ENCODE peak calls at places on chromosomes 1 and 21, in seven cellular contexts. Q is H1, U is HCT116, C is SK-N-SH, J is K562, N is HepG2, L is GM12878. H is an unnamed sample.
A peak's percentile ranks its signal among the peaks of the same experiment; 100 is the strongest.

GRCh38 chr1:3907031-3907534 is 7.0 kb upstream of the C1orf174 start:
- DNase-seq in J (peak; percentile 84), L (no peak), N (no peak), C (peak; percentile 54), Q (no peak), U (no peak), H (peak; percentile 38)

GRCh38 chr1:170290971-170291370 is 145.2 kb downstream of the NTMT2 start:
- DNase-seq in Q (no peak), J (no peak), U (no peak), N (no peak), C (no peak), L (no peak), H (no peak)

GRCh38 chr1:32897082-32898049 is 3.8 kb downstream of the TMEM54 start:
- DNase-seq in N (no peak), C (peak; percentile 7), U (no peak), L (no peak), Q (no peak), J (no peak), H (no peak)

GRCh38 chr1:76865696-76866291 is 1.5 kb upstream of the ST6GALNAC5 start:
- DNase-seq in L (no peak), C (peak; percentile 27), J (no peak), N (no peak), U (no peak), Q (no peak), H (no peak)

GRCh38 chr1:217322834-217323233 is 308.1 kb downstream of the GPATCH2 start:
- DNase-seq in C (no peak), U (no peak), Q (no peak), J (no peak), N (no peak), L (peak; percentile 28), H (no peak)

GRCh38 chr1:47923513-47923912 is 73.7 kb downstream of the TRABD2B start:
- DNase-seq in Q (no peak), L (no peak), N (no peak), C (no peak), U (no peak), J (no peak), H (no peak)

GRCh38 chr21:31290765-31291164 is 53.3 kb downstream of the TIAM1 start:
- DNase-seq in U (no peak), C (no peak), Q (no peak), L (no peak), J (no peak), N (no peak), H (no peak)

GRCh38 chr1:92804721-92805169 is 19.8 kb upstream of the EVI5 start:
- DNase-seq in L (no peak), C (no peak), J (peak; percentile 67), U (peak; percentile 73), Q (no peak), N (peak; percentile 41), H (peak; percentile 43)

GRCh38 chr21:42319368-42319767 is 4.2 kb upstream of the TFF3 start:
- DNase-seq in U (no peak), N (no peak), J (no peak), C (no peak), L (no peak), Q (no peak), H (no peak)

GRCh38 chr21:25342811-25343210 is 264.5 kb downstream of the MRPL39 start:
- DNase-seq in J (no peak), Q (no peak), U (no peak), N (no peak), C (no peak), L (no peak), H (no peak)

GRCh38 chr1:84159533-84160240 is 15.6 kb downstream of the PRKACB start:
- DNase-seq in Q (no peak), U (no peak), J (no peak), N (no peak), C (no peak), L (no peak), H (no peak)
- TF ChIP-seq JUND in Q (no peak), U (peak; percentile 17), J (no peak), N (no peak), C (no peak), L (no peak), H (no peak)

GRCh38 chr1:44047131-44047530 is 15.9 kb upstream of the SLC6A9 start:
- DNase-seq in C (no peak), Q (no peak), L (no peak), N (no peak), U (no peak), J (no peak), H (no peak)

GRCh38 chr1:44048816-44049215 is 17.6 kb upstream of the SLC6A9 start:
- DNase-seq in L (no peak), N (no peak), U (no peak), J (no peak), Q (no peak), C (no peak), H (no peak)

GRCh38 chr1:44050261-44050660 is 19.0 kb upstream of the SLC6A9 start:
- DNase-seq in C (no peak), L (no peak), Q (no peak), J (no peak), N (no peak), U (no peak), H (peak; percentile 48)

GRCh38 chr1:44053394-44053793 is 22.1 kb upstream of the SLC6A9 start:
- DNase-seq in J (no peak), L (no peak), U (no peak), N (no peak), Q (no peak), C (no peak), H (no peak)

DNA sequence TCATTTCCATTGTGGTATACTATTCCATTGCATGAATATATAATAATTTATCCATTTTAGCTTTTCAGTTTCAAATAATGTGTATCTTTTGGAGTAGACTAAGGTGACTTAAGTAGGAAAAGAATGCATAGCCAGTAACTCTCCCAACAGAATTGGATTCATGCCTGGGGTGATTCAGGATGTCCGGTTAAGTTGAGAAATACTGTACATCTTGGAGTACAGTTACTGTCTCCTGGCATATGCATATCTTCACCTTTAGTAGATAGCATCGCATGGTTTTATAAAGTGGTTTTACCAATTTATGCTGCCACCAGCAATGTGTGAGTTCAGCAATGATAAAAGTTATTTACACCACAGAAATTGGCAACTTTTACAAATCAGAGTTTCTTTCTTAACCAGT is 18.6 kb upstream of the SLC6A9 start:
- DNase-seq in L (no peak), N (no peak), C (no peak), J (no peak), U (no peak), Q (no peak), H (no peak)
- TF ChIP-seq JUND in L (no peak), N (no peak), C (peak; percentile 81), J (no peak), U (no peak), Q (no peak), H (no peak)

GRCh38 chr1:21638531-21639341 is 30.4 kb downstream of the RAP1GAP start:
- DNase-seq in C (no peak), Q (no peak), U (peak; percentile 79), L (no peak), N (peak; percentile 62), J (peak; percentile 80), H (no peak)
- TF ChIP-seq JUND in C (no peak), Q (peak; percentile 61), U (peak; percentile 96), L (no peak), N (no peak), J (peak; percentile 99), H (no peak)

GRCh38 chr1:82273816-82274215 is 473.1 kb downstream of the ADGRL2 start:
- DNase-seq in U (no peak), J (no peak), C (no peak), L (no peak), Q (no peak), N (no peak), H (no peak)
- TF ChIP-seq JUND in U (no peak), J (no peak), C (no peak), L (no peak), Q (no peak), N (no peak), H (no peak)

GRCh38 chr1:212410231-212410825 is 4.4 kb downstream of the PACC1 start:
- DNase-seq in C (no peak), N (peak; percentile 11), Q (no peak), J (no peak), L (no peak), U (no peak), H (no peak)
- TF ChIP-seq JUND in C (no peak), N (no peak), Q (no peak), J (no peak), L (no peak), U (no peak), H (no peak)

DNA sequence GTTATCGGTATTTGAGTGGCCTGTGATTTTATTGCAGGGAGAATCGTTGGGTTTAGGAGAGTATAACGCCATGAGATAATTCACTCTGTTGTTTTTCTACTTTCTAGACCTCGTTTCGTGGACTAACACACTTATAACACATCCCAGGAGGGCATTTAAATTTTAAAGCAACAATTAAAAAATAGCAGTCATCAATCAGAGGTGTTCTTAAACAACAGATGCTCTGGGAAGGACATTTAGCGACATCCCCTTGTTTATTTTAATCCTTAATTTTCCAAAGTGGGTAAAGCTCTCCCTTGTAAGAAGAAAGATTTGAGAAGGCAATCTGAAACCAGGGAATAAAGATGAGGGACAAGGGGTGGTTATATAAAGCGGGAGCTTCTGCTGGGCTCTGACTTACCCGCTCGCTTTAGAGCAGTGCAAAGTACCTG is 4.9 kb downstream of the PBX1 start:
- DNase-seq in L (no peak), J (no peak), N (no peak), Q (no peak), C (no peak), U (no peak), H (no peak)
- TF ChIP-seq JUND in L (no peak), J (no peak), N (no peak), Q (no peak), C (no peak), U (no peak), H (no peak)

GRCh38 chr1:54542120-54542961 is 5.7 kb upstream of the ACOT11 start:
- DNase-seq in C (peak; percentile 86), U (peak; percentile 61), L (peak; percentile 9), N (peak; percentile 81), Q (peak; percentile 89), J (peak; percentile 79), H (peak; percentile 43)
- TF ChIP-seq JUND in C (peak; percentile 41), U (peak; percentile 17), L (no peak), N (peak; percentile 55), Q (no peak), J (no peak), H (no peak)

GRCh38 chr21:44653656-44654575 is 543 bp downstream of the KRTAP12-4 start:
- DNase-seq in L (no peak), Q (no peak), C (no peak), U (no peak), J (no peak), N (no peak), H (no peak)
- TF ChIP-seq JUND in L (no peak), Q (no peak), C (no peak), U (no peak), J (no peak), N (no peak), H (no peak)

GRCh38 chr1:242398351-242398750 is 126.1 kb downstream of the PLD5 start:
- DNase-seq in N (no peak), L (no peak), C (no peak), U (no peak), Q (no peak), J (no peak), H (no peak)
- TF ChIP-seq JUND in N (no peak), L (no peak), C (no peak), U (no peak), Q (no peak), J (no peak), H (no peak)